ENCODE peak calls at places on chromosome 19, in nine cellular contexts. J is uterus, Q is IMR-90, O is A549, K is omental fat pad, C is gastrocnemius medialis, R is fibroblast of the aortic adventitia, B is upper lobe of right lung, X is endothelial cell. W is an unnamed sample.

GRCh38 chr19:36140289-36141038 is 598 bp downstream of the CAPNS1 start:
- DNase-seq in R (peak; percentile 42), J (peak; percentile 48), K (no peak), C (peak; percentile 28), X (peak; percentile 39), Q (peak; percentile 52), B (no peak), O (peak; percentile 89), W (peak; percentile 77)

GRCh38 chr19:41882568-41883462 is at the start of gene ARHGEF1:
- DNase-seq in B (peak; percentile 92), C (no peak), J (peak; percentile 51), K (no peak), Q (no peak), O (no peak), X (peak; percentile 67), R (no peak), W (peak; percentile 61)

GRCh38 chr19:49441210-49441959 is at the start of gene SLC17A7:
- DNase-seq in B (no peak), J (peak; percentile 76), Q (no peak), X (peak; percentile 43), O (peak; percentile 70), C (peak; percentile 48), R (no peak), K (no peak), W (peak; percentile 72)

GRCh38 chr19:55261671-55262126 is 2.9 kb upstream of the PPP6R1 start:
- DNase-seq in Q (no peak), X (no peak), K (no peak), C (no peak), O (no peak), J (no peak), R (no peak), B (no peak), W (no peak)

GRCh38 chr19:23313196-23313595 is 63.0 kb upstream of the ZNF724 start:
- DNase-seq in Q (no peak), C (no peak), O (no peak), K (no peak), J (no peak), X (no peak), R (no peak), B (no peak), W (no peak)

GRCh38 chr19:8204961-8205360 is 4.2 kb upstream of the CERS4 start:
- DNase-seq in K (no peak), C (no peak), J (no peak), Q (no peak), O (no peak), R (no peak), B (no peak), X (no peak), W (no peak)

GRCh38 chr19:43699506-43700367 is 16.1 kb upstream of the IRGC start:
- DNase-seq in R (peak; percentile 33), Q (peak; percentile 28), X (peak; percentile 36), C (no peak), B (peak; percentile 70), O (no peak), K (no peak), J (peak; percentile 55), W (no peak)

GRCh38 chr19:10474962-10475451 is 28.1 kb downstream of the KEAP1 start:
- DNase-seq in C (no peak), X (no peak), R (no peak), J (no peak), K (no peak), O (no peak), B (no peak), Q (no peak), W (no peak)

GRCh38 chr19:49652723-49653465 is 10.9 kb downstream of the SCAF1 start:
- DNase-seq in B (no peak), R (no peak), O (no peak), X (no peak), Q (no peak), C (no peak), K (no peak), J (no peak), W (no peak)

GRCh38 chr19:48770223-48770622 is 14.9 kb downstream of the FGF21 start:
- DNase-seq in B (no peak), K (no peak), Q (no peak), O (no peak), R (peak; percentile 71), C (no peak), J (no peak), X (no peak), W (no peak)

GRCh38 chr19:18385675-18386542 is at the start of gene GDF15:
- DNase-seq in C (no peak), O (peak; percentile 94), Q (peak; percentile 87), J (peak; percentile 56), R (peak; percentile 98), B (peak; percentile 94), K (no peak), X (peak; percentile 37), W (peak; percentile 69)

GRCh38 chr19:478236-478888 is 17.5 kb upstream of the SHC2 start:
- DNase-seq in B (no peak), K (no peak), C (no peak), X (no peak), O (no peak), J (no peak), R (no peak), Q (no peak), W (no peak)

GRCh38 chr19:470701-471100 is 9.9 kb upstream of the SHC2 start:
- DNase-seq in Q (no peak), C (no peak), K (no peak), B (no peak), R (no peak), O (no peak), J (no peak), X (no peak), W (no peak)

GRCh38 chr19:472005-472858 is 11.4 kb upstream of the SHC2 start:
- DNase-seq in X (no peak), R (no peak), B (no peak), K (no peak), C (no peak), Q (no peak), J (no peak), O (no peak), W (no peak)

GRCh38 chr19:475360-475759 is 14.5 kb upstream of the SHC2 start:
- DNase-seq in O (no peak), R (no peak), X (no peak), Q (no peak), K (no peak), C (no peak), B (no peak), J (no peak), W (no peak)

DNA sequence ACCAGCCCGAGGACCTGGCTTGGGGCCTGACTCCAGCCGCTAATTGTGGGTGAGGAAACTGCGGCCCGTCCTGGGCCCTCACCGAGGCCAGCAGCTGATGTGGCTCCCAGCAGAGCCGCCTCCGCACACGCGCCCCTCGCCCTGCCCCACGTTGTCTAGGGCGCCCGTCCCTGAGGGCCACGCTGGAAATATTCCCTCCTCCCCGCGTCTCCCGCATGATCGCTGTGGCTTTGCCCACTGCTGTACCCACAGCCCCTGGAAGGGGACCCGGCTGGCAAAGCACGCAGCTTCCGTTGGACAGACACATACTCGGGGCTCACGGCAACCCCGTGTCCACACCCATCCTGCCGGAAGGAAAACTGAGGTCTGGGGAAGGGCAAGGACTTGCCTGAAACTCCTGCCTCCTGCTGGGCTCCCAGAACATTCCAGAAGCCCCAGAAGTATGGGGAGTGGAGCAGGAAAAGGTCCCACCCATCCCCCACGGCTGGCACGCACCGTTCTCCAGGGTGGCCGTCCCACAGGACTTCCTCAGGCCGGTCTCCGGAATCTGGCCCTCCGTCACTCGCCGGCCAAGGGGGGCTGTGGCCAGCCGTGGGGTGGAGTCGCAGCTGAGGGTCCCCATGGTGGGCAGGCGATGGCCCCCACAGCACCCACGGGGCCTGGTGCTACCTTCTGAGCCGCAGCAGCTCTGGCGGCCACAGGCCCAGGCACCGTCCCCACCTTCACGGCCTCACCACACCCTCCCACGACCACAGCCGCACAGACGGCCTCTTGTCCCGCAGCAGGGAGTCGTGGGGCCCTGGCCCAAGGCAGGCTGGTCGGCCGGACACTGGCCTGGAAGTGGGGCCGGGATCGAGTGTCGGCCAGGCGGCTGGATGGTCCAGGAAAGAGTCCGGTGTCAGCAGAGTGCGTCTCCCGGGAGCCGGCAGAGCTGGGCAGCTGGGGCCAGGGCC is 13.6 kb upstream of the SHC2 start:
- DNase-seq in O (no peak), X (no peak), K (no peak), B (no peak), R (no peak), C (no peak), Q (no peak), J (no peak), W (no peak)
- TF ChIP-seq CTCF in O (no peak), X (no peak), K (no peak), B (peak; percentile 24), R (no peak), C (no peak), Q (no peak), J (no peak), W (no peak)

GRCh38 chr19:4375620-4376228 is 24.6 kb downstream of the SH3GL1 start:
- DNase-seq in O (peak; percentile 60), B (no peak), K (no peak), Q (peak; percentile 81), X (no peak), J (peak; percentile 52), C (no peak), R (peak; percentile 87), W (peak; percentile 59)
- TF ChIP-seq CTCF in O (no peak), B (peak; percentile 25), K (no peak), Q (peak; percentile 69), X (no peak), J (no peak), C (no peak), R (peak; percentile 68), W (peak; percentile 35)

GRCh38 chr19:34662919-34663318 is 14.0 kb downstream of the SCGB2B2 start:
- DNase-seq in K (no peak), B (no peak), J (no peak), Q (no peak), O (peak; percentile 70), R (no peak), C (no peak), X (peak; percentile 29), W (no peak)
- TF ChIP-seq CTCF in K (no peak), B (peak; percentile 52), J (no peak), Q (no peak), O (peak; percentile 24), R (no peak), C (no peak), X (peak; percentile 35), W (peak; percentile 20)

GRCh38 chr19:50702870-50703829 is 16.5 kb downstream of the SHANK1 start:
- DNase-seq in X (no peak), R (no peak), Q (peak; percentile 50), J (no peak), O (no peak), C (no peak), B (no peak), K (no peak), W (no peak)
- TF ChIP-seq CTCF in X (no peak), R (no peak), Q (no peak), J (no peak), O (no peak), C (no peak), B (no peak), K (no peak), W (no peak)

GRCh38 chr19:3098141-3098514 is 4.0 kb downstream of the GNA11 start:
- DNase-seq in X (no peak), K (no peak), R (peak; percentile 51), Q (no peak), O (no peak), J (no peak), C (no peak), B (peak; percentile 68), W (no peak)
- TF ChIP-seq CTCF in X (no peak), K (no peak), R (peak; percentile 40), Q (no peak), O (no peak), J (no peak), C (peak; percentile 23), B (no peak), W (no peak)